ENCODE peak calls at places on chromosomes 2 and 18, in four cellular contexts. J is iPS DF 6.9; L is activated CD8-positive, alpha-beta T cell treated with anti-CD3 and anti-CD28 coated beads for 36 hours; F is AML-193. Q is an unnamed sample.

GRCh38 chr2:241114836-241115235 is 12.7 kb upstream of the MTERF4 start:
- DNase-seq in J (no peak), L (no peak), F (no peak), Q (no peak)

GRCh38 chr2:45636013-45636412 is 15.5 kb upstream of the PRKCE start:
- DNase-seq in J (no peak), L (no peak), F (no peak), Q (no peak)

GRCh38 chr2:111671426-111672150 is 212.4 kb downstream of the ANAPC1 start:
- DNase-seq in J (no peak), L (no peak), F (no peak), Q (no peak)

GRCh38 chr2:233059797-233060499 is at the start of gene INPP5D:
- DNase-seq in J (no peak), L (peak), F (peak), Q (no peak)

GRCh38 chr2:2698182-2699116 is 367.4 kb upstream of the MYT1L start:
- DNase-seq in J (no peak), L (peak), F (peak), Q (peak)

GRCh38 chr2:170218456-170218855 is 40.5 kb downstream of the MYO3B start:
- DNase-seq in J (no peak), L (no peak), F (no peak), Q (no peak)

GRCh38 chr2:71347517-71347916 is 15.9 kb downstream of the ZNF638 start:
- DNase-seq in J (no peak), L (peak), F (peak), Q (no peak)

GRCh38 chr2:94874277-94874997 is 3.2 kb downstream of the TEKT4 start:
- DNase-seq in J (no peak), L (peak), F (peak), Q (peak)

GRCh38 chr18:40431071-40431998 is 1523.7 kb upstream of the PIK3C3 start:
- DNase-seq in J (no peak), L (no peak), F (no peak), Q (no peak)

GRCh38 chr2:84768840-84769239 is 112.0 kb downstream of the TRABD2A start:
- DNase-seq in J (no peak), L (no peak), F (no peak), Q (no peak)

GRCh38 chr18:63197246-63197791 is 122.2 kb downstream of the BCL2 start:
- DNase-seq in J (no peak), L (peak), F (peak), Q (no peak)

GRCh38 chr18:6219116-6219717 is 195.5 kb downstream of the L3MBTL4 start:
- DNase-seq in J (peak), L (peak), F (peak), Q (peak)

GRCh38 chr18:10736984-10737383 is 211.2 kb downstream of the NAPG start:
- DNase-seq in J (no peak), L (no peak), F (no peak), Q (no peak)

GRCh38 chr18:45920367-45920766 is 46.8 kb downstream of the EPG5 start:
- DNase-seq in J (no peak), L (no peak), F (no peak), Q (no peak)

GRCh38 chr2:149595069-149595963 is 7.7 kb upstream of the MMADHC start:
- DNase-seq in J (no peak), L (no peak), F (no peak), Q (no peak)

GRCh38 chr2:12928197-12928596 is 211.5 kb downstream of the TRIB2 start:
- DNase-seq in J (no peak), L (peak), F (no peak), Q (no peak)

GRCh38 chr2:25265802-25266201 is 75.9 kb downstream of the DNMT3A start:
- DNase-seq in J (no peak), L (no peak), F (no peak), Q (no peak)